ENCODE peak calls at places on chromosomes 13 and 19, in six cellular contexts. E, B, O, R, M and Y are unnamed samples.

GRCh38 chr13:113321546-113321945 is 24.5 kb downstream of the LAMP1 start:
- DNase-seq in E (no peak), B (no peak), O (no peak), R (no peak), M (no peak), Y (no peak)

GRCh38 chr13:41231786-41232185 is 31.6 kb downstream of the MTRF1 start:
- DNase-seq in E (no peak), B (no peak), O (no peak), R (no peak), M (no peak), Y (no peak)

GRCh38 chr19:48750351-48750750 is 2.1 kb downstream of the FUT1 start:
- DNase-seq in E (no peak), B (no peak), O (no peak), R (no peak), M (no peak), Y (no peak)

GRCh38 chr19:46016426-46017094 is 6.3 kb downstream of the PGLYRP1 start:
- DNase-seq in E (peak; percentile 72), B (peak; percentile 60), O (peak; percentile 72), R (no peak), M (peak; percentile 78), Y (peak; percentile 82)

GRCh38 chr13:62320129-62320724 is 904.6 kb upstream of the PCDH20 start:
- DNase-seq in E (no peak), B (peak; percentile 20), O (no peak), R (no peak), M (peak; percentile 81), Y (peak; percentile 70)

GRCh38 chr19:52343548-52343947 is 7.5 kb downstream of the ZNF610 start:
- DNase-seq in E (no peak), B (no peak), O (peak; percentile 26), R (no peak), M (peak; percentile 75), Y (peak; percentile 51)

GRCh38 chr19:33690461-33691427 is 69.0 kb downstream of the CHST8 start:
- DNase-seq in E (no peak), B (no peak), O (peak; percentile 4), R (no peak), M (no peak), Y (peak; percentile 1)

GRCh38 chr19:2602391-2603181 is 99.9 kb downstream of the GNG7 start:
- DNase-seq in E (no peak), B (peak; percentile 77), O (no peak), R (no peak), M (no peak), Y (peak; percentile 74)

GRCh38 chr19:44202470-44202869 is 9.9 kb upstream of the ZNF227 start:
- DNase-seq in E (no peak), B (peak; percentile 1), O (no peak), R (no peak), M (no peak), Y (peak; percentile 5)

GRCh38 chr19:4715529-4716221 is 8.0 kb downstream of the DPP9 start:
- DNase-seq in E (no peak), B (no peak), O (no peak), R (no peak), M (no peak), Y (no peak)

GRCh38 chr19:48455171-48455907 is at the start of gene KCNJ14:
- DNase-seq in E (no peak), B (no peak), O (no peak), R (no peak), M (no peak), Y (no peak)

GRCh38 chr19:35746087-35746462 is 624 bp downstream of the PSENEN start:
- DNase-seq in E (no peak), B (no peak), O (no peak), R (no peak), M (no peak), Y (no peak)

GRCh38 chr19:46218160-46218559 is 11.4 kb upstream of the IGFL1 start:
- DNase-seq in E (no peak), B (no peak), O (peak; percentile 17), R (no peak), M (peak; percentile 58), Y (peak; percentile 16)

GRCh38 chr19:44668985-44669764 is 2.1 kb upstream of the CEACAM19 start:
- DNase-seq in E (no peak), B (no peak), O (no peak), R (no peak), M (no peak), Y (no peak)

GRCh38 chr13:33402975-33403374 is 117.4 kb upstream of the STARD13 start:
- DNase-seq in E (no peak), B (no peak), O (no peak), R (no peak), M (no peak), Y (no peak)

GRCh38 chr13:113651511-113652403 is 6.2 kb downstream of the ATP4B start:
- DNase-seq in E (no peak), B (no peak), O (no peak), R (no peak), M (no peak), Y (no peak)

GRCh38 chr13:51726446-51727185 is 77.3 kb downstream of the DHRS12 start:
- DNase-seq in E (no peak), B (peak; percentile 59), O (no peak), R (no peak), M (no peak), Y (no peak)

GRCh38 chr19:4647676-4648644 is 8.6 kb downstream of the TNFAIP8L1 start:
- DNase-seq in E (no peak), B (no peak), O (no peak), R (no peak), M (no peak), Y (no peak)

GRCh38 chr13:46861959-46862358 is 34.9 kb downstream of the HTR2A start:
- DNase-seq in E (no peak), B (no peak), O (no peak), R (no peak), M (no peak), Y (no peak)

GRCh38 chr13:26482451-26483197 is 74.9 kb upstream of the WASF3 start:
- DNase-seq in E (peak; percentile 36), B (peak; percentile 48), O (peak; percentile 40), R (peak; percentile 32), M (peak; percentile 68), Y (peak; percentile 81)

GRCh38 chr13:102814025-102814607 is 15.2 kb downstream of the BIVM start:
- DNase-seq in E (no peak), B (no peak), O (no peak), R (no peak), M (no peak), Y (no peak)

GRCh38 chr19:4374451-4375163 is 25.7 kb downstream of the SH3GL1 start:
- DNase-seq in E (no peak), B (peak; percentile 55), O (no peak), R (peak; percentile 55), M (peak; percentile 83), Y (peak; percentile 96)

GRCh38 chr13:94711561-94712286 is 621 bp downstream of the SOX21 start:
- DNase-seq in E (no peak), B (no peak), O (no peak), R (no peak), M (no peak), Y (peak; percentile 28)

GRCh38 chr19:50178859-50179537 is 15.9 kb upstream of the IZUMO2 start:
- DNase-seq in E (no peak), B (no peak), O (no peak), R (no peak), M (peak; percentile 43), Y (no peak)

GRCh38 chr19:18384775-18385174 is 1.2 kb upstream of the GDF15 start:
- DNase-seq in E (no peak), B (no peak), O (no peak), R (no peak), M (no peak), Y (no peak)

GRCh38 chr13:57627663-57628062 is 3.9 kb upstream of the PCDH17 start:
- DNase-seq in E (no peak), B (no peak), O (no peak), R (no peak), M (peak; percentile 68), Y (peak; percentile 15)

GRCh38 chr13:79085021-79085420 is 321.0 kb downstream of the RBM26 start:
- DNase-seq in E (no peak), B (no peak), O (no peak), R (no peak), M (no peak), Y (no peak)

GRCh38 chr13:112248406-112248760 is 127.8 kb upstream of the SPACA7 start:
- DNase-seq in E (no peak), B (no peak), O (no peak), R (no peak), M (no peak), Y (no peak)

GRCh38 chr13:29498426-29499040 is 97.0 kb downstream of the SLC7A1 start:
- DNase-seq in E (no peak), B (no peak), O (no peak), R (no peak), M (no peak), Y (no peak)

GRCh38 chr13:64723735-64724134 is 2506.4 kb downstream of the PCDH9 start:
- DNase-seq in E (no peak), B (peak; percentile 35), O (no peak), R (no peak), M (peak; percentile 94), Y (peak; percentile 98)

GRCh38 chr19:41997851-41998229 is 3.8 kb upstream of the ATP1A3 start:
- DNase-seq in E (no peak), B (no peak), O (no peak), R (no peak), M (no peak), Y (no peak)

GRCh38 chr19:8738377-8738776 is 16.9 kb downstream of the OR2Z1 start:
- DNase-seq in E (no peak), B (no peak), O (no peak), R (no peak), M (no peak), Y (no peak)

GRCh38 chr19:17497149-17497798 is 14.2 kb upstream of the PGLS start:
- DNase-seq in E (no peak), B (no peak), O (no peak), R (no peak), M (no peak), Y (no peak)

GRCh38 chr13:44231786-44232516 is 141.7 kb upstream of the SERP2 start:
- DNase-seq in E (no peak), B (peak; percentile 76), O (peak; percentile 5), R (no peak), M (peak; percentile 25), Y (peak; percentile 97)

GRCh38 chr19:2798733-2799132 is 13.4 kb downstream of the THOP1 start:
- DNase-seq in E (no peak), B (no peak), O (no peak), R (no peak), M (peak; percentile 46), Y (peak; percentile 6)

GRCh38 chr19:778910-779653 is 18.2 kb upstream of the PTBP1 start:
- DNase-seq in E (no peak), B (peak; percentile 82), O (no peak), R (no peak), M (no peak), Y (peak; percentile 89)